ENCODE peak calls at places on chromosome 7, in ten cellular contexts. L is mucosa of gallbladder; U is activated effector memory CD4-positive, alpha-beta T cell treated with Interleukin-2 at 50 U/mL for 16 hours; W is caudate nucleus; R is ELF-1; M is NCI-H1092 treated with DMSO at 0.1 percent for 48 hours; C is choroid plexus epithelial cell; D is stimulated activated CD4-positive, alpha-beta T cell treated with anti-CD3 and anti-CD28 coated beads, Interleukin-15, amount 100 ng/mL, for 1 hour; S is coronary artery; A is AG04450. Q is an unnamed sample.

GRCh38 chr7:47377741-47378140 is 204.2 kb downstream of the TNS3 start:
- DNase-seq in L (no peak), U (no peak), W (no peak), R (no peak), M (no peak), C (no peak), D (no peak), S (no peak), A (no peak), Q (no peak)

GRCh38 chr7:34087892-34088891 is 182.9 kb downstream of the BMPER start:
- DNase-seq in L (no peak), U (no peak), W (no peak), R (peak), M (peak), C (peak), D (no peak), S (no peak), A (no peak), Q (peak)

GRCh38 chr7:159119026-159119741 is 25.5 kb downstream of the VIPR2 start:
- DNase-seq in L (no peak), U (no peak), W (no peak), R (no peak), M (no peak), C (no peak), D (no peak), S (peak), A (no peak), Q (no peak)

GRCh38 chr7:2758673-2759603 is 70.9 kb downstream of the AMZ1 start:
- DNase-seq in L (no peak), U (no peak), W (no peak), R (no peak), M (no peak), C (no peak), D (no peak), S (no peak), A (no peak), Q (no peak)

GRCh38 chr7:72492446-72492845 is 80.3 kb upstream of the CALN1 start:
- DNase-seq in L (no peak), U (no peak), W (no peak), R (no peak), M (peak), C (no peak), D (no peak), S (no peak), A (no peak), Q (peak)

GRCh38 chr7:86928308-86928707 is 131.1 kb downstream of the ELAPOR2 start:
- DNase-seq in L (no peak), U (no peak), W (no peak), R (no peak), M (no peak), C (no peak), D (no peak), S (no peak), A (no peak), Q (no peak)

GRCh38 chr7:50853311-50853710 is 70.6 kb upstream of the GRB10 start:
- DNase-seq in L (no peak), U (no peak), W (no peak), R (peak), M (no peak), C (no peak), D (no peak), S (no peak), A (no peak), Q (no peak)

GRCh38 chr7:65397730-65398142 is 24.1 kb downstream of the ZNF92 start:
- DNase-seq in L (no peak), U (no peak), W (no peak), R (peak), M (no peak), C (peak), D (no peak), S (no peak), A (no peak), Q (no peak)

GRCh38 chr7:15424468-15424867 is 137.3 kb downstream of the AGMO start:
- DNase-seq in L (no peak), U (no peak), W (no peak), R (no peak), M (no peak), C (peak), D (no peak), S (no peak), A (no peak), Q (no peak)

GRCh38 chr7:110841840-110842579 is 248.9 kb upstream of the LRRN3 start:
- DNase-seq in L (no peak), U (no peak), W (no peak), R (peak), M (peak), C (no peak), D (no peak), S (no peak), A (no peak), Q (no peak)

GRCh38 chr7:30468041-30468440 is 10.5 kb downstream of the NOD1 start:
- DNase-seq in L (no peak), U (no peak), W (no peak), R (no peak), M (no peak), C (no peak), D (no peak), S (no peak), A (no peak), Q (no peak)

GRCh38 chr7:35905555-35905954 is 104.7 kb downstream of the SEPTIN7 start:
- DNase-seq in L (no peak), U (no peak), W (no peak), R (no peak), M (no peak), C (peak), D (no peak), S (no peak), A (no peak), Q (no peak)

GRCh38 chr7:45589061-45589460 is 14.9 kb downstream of the ADCY1 start:
- DNase-seq in L (no peak), U (no peak), W (no peak), R (no peak), M (no peak), C (no peak), D (no peak), S (no peak), A (no peak), Q (no peak)